ENCODE peak calls at places on chromosomes 2 and 18, in ten cellular contexts. U is heart right ventricle; I is SW480; X is pancreas; J is GDM1; G is Calu3; F is stimulated activated CD4-positive, alpha-beta T cell treated with anti-CD3 and anti-CD28 coated beads, TNF-alpha, amount 100 ng/mL, for 1 hour; A is retina; M is SW 1271; V is NCI-H524. Q is an unnamed sample.

GRCh38 chr2:32553829-32554432 is 73.9 kb upstream of the TTC27 start:
- DNase-seq in U (no peak), I (peak), X (no peak), J (peak), G (peak), F (no peak), A (no peak), M (peak), V (peak), Q (peak)

GRCh38 chr2:222108957-222109595 is 189.7 kb downstream of the PAX3 start:
- DNase-seq in U (no peak), I (no peak), X (no peak), J (no peak), G (no peak), F (no peak), A (no peak), M (no peak), V (no peak), Q (no peak)

GRCh38 chr2:120203341-120204021 is 19.7 kb downstream of the TMEM185B start:
- DNase-seq in U (no peak), I (no peak), X (no peak), J (no peak), G (no peak), F (no peak), A (no peak), M (no peak), V (no peak), Q (no peak)

GRCh38 chr2:64404743-64405142 is 49.2 kb upstream of the LGALSL start:
- DNase-seq in U (peak), I (no peak), X (peak), J (no peak), G (peak), F (no peak), A (no peak), M (no peak), V (no peak), Q (peak)

GRCh38 chr2:38375711-38376345 is 1.2 kb downstream of the ATL2 start:
- DNase-seq in U (peak), I (no peak), X (peak), J (no peak), G (peak), F (no peak), A (no peak), M (no peak), V (no peak), Q (no peak)

GRCh38 chr2:200063155-200063554 is 107.8 kb downstream of the MAIP1 start:
- DNase-seq in U (no peak), I (no peak), X (no peak), J (no peak), G (no peak), F (no peak), A (no peak), M (no peak), V (no peak), Q (no peak)

GRCh38 chr2:156818221-156818620 is 382.0 kb downstream of the GPD2 start:
- DNase-seq in U (no peak), I (no peak), X (no peak), J (no peak), G (no peak), F (no peak), A (no peak), M (no peak), V (no peak), Q (no peak)

GRCh38 chr2:95266781-95267430 is 7.3 kb upstream of the PROM2 start:
- DNase-seq in U (no peak), I (no peak), X (no peak), J (no peak), G (no peak), F (no peak), A (no peak), M (no peak), V (no peak), Q (no peak)

GRCh38 chr2:120323214-120323613 is 22.7 kb upstream of the INHBB start:
- DNase-seq in U (peak), I (no peak), X (peak), J (no peak), G (no peak), F (no peak), A (no peak), M (no peak), V (no peak), Q (no peak)

GRCh38 chr2:197558393-197558792 is 42.5 kb downstream of the MOB4 start:
- DNase-seq in U (no peak), I (no peak), X (no peak), J (no peak), G (no peak), F (no peak), A (no peak), M (no peak), V (no peak), Q (no peak)

GRCh38 chr18:58756596-58757240 is 85.5 kb downstream of the MALT1 start:
- DNase-seq in U (no peak), I (no peak), X (no peak), J (no peak), G (no peak), F (no peak), A (no peak), M (no peak), V (no peak), Q (no peak)

GRCh38 chr2:238875531-238876231 is 27.8 kb downstream of the TWIST2 start:
- DNase-seq in U (no peak), I (no peak), X (no peak), J (no peak), G (no peak), F (no peak), A (no peak), M (no peak), V (no peak), Q (no peak)

GRCh38 chr2:194343167-194343566 is 1313.9 kb upstream of the SLC39A10 start:
- DNase-seq in U (no peak), I (no peak), X (no peak), J (no peak), G (no peak), F (no peak), A (no peak), M (no peak), V (no peak), Q (no peak)

GRCh38 chr2:67684991-67685390 is 287.9 kb downstream of the ETAA1 start:
- DNase-seq in U (no peak), I (no peak), X (no peak), J (no peak), G (no peak), F (no peak), A (no peak), M (no peak), V (no peak), Q (no peak)

GRCh38 chr18:48848641-48849143 is 102.1 kb downstream of the SMAD7 start:
- DNase-seq in U (peak), I (no peak), X (no peak), J (no peak), G (no peak), F (no peak), A (no peak), M (no peak), V (no peak), Q (no peak)

GRCh38 chr2:234412726-234413125 is 84.2 kb downstream of the ARL4C start:
- DNase-seq in U (no peak), I (peak), X (no peak), J (no peak), G (no peak), F (no peak), A (no peak), M (no peak), V (no peak), Q (no peak)

GRCh38 chr2:212595036-212595654 is 56.5 kb upstream of the ERBB4 start:
- DNase-seq in U (no peak), I (peak), X (no peak), J (no peak), G (no peak), F (no peak), A (no peak), M (peak), V (peak), Q (no peak)

GRCh38 chr2:32758232-32758631 is 130.4 kb downstream of the TTC27 start:
- DNase-seq in U (no peak), I (no peak), X (no peak), J (no peak), G (no peak), F (no peak), A (no peak), M (no peak), V (no peak), Q (no peak)

GRCh38 chr18:68724021-68724420 is 9.1 kb upstream of the TMX3 start:
- DNase-seq in U (no peak), I (no peak), X (no peak), J (no peak), G (no peak), F (no peak), A (no peak), M (no peak), V (no peak), Q (no peak)

GRCh38 chr18:41096504-41096903 is 858.5 kb upstream of the PIK3C3 start:
- DNase-seq in U (no peak), I (peak), X (no peak), J (no peak), G (no peak), F (no peak), A (peak), M (no peak), V (peak), Q (peak)

GRCh38 chr2:25981596-25982272 is 563 bp downstream of the KIF3C start:
- DNase-seq in U (no peak), I (peak), X (peak), J (no peak), G (no peak), F (no peak), A (no peak), M (no peak), V (no peak), Q (peak)

GRCh38 chr2:19686439-19686838 is 215.3 kb downstream of the TTC32 start:
- DNase-seq in U (no peak), I (no peak), X (no peak), J (no peak), G (no peak), F (no peak), A (no peak), M (no peak), V (no peak), Q (no peak)

GRCh38 chr2:40352321-40353099 is 99.4 kb downstream of the SLC8A1 start:
- DNase-seq in U (no peak), I (no peak), X (no peak), J (no peak), G (no peak), F (no peak), A (no peak), M (no peak), V (no peak), Q (no peak)

GRCh38 chr2:234245945-234246344 is 195.4 kb downstream of the SPP2 start:
- DNase-seq in U (no peak), I (peak), X (no peak), J (no peak), G (no peak), F (no peak), A (peak), M (peak), V (no peak), Q (no peak)

GRCh38 chr2:62858231-62858832 is 152.8 kb downstream of the EHBP1 start:
- DNase-seq in U (no peak), I (no peak), X (no peak), J (no peak), G (no peak), F (no peak), A (no peak), M (no peak), V (no peak), Q (no peak)

GRCh38 chr2:44005831-44006230 is 10.0 kb upstream of the LRPPRC start:
- DNase-seq in U (no peak), I (no peak), X (no peak), J (no peak), G (no peak), F (no peak), A (no peak), M (no peak), V (no peak), Q (no peak)